ENCODE peak calls at places on chromosomes 7 and 10, in eight cellular contexts. One of them, this sample, is unnamed.

GRCh38 chr7:157517782-157518513 is 181.1 kb downstream of the DNAJB6 start:
- DNase-seq in ovary: no peak
- DNase-seq in AG10803: no peak
- DNase-seq in IMR-90: no peak
- DNase-seq in lower leg skin: no peak
- DNase-seq in kidney epithelial cell: no peak
- DNase-seq in HFF-Myc: no peak
- DNase-seq in colonic mucosa: no peak
- DNase-seq in this sample: no peak

GRCh38 chr7:82396343-82396742 is 47.2 kb downstream of the CACNA2D1 start:
- DNase-seq in ovary: no peak
- DNase-seq in AG10803: no peak
- DNase-seq in IMR-90: no peak
- DNase-seq in lower leg skin: no peak
- DNase-seq in kidney epithelial cell: no peak
- DNase-seq in HFF-Myc: no peak
- DNase-seq in colonic mucosa: no peak
- DNase-seq in this sample: no peak

GRCh38 chr10:36534471-36535002 is 590.9 kb upstream of the ANKRD30A start:
- DNase-seq in ovary: no peak
- DNase-seq in AG10803: peak
- DNase-seq in IMR-90: peak
- DNase-seq in lower leg skin: no peak
- DNase-seq in kidney epithelial cell: peak
- DNase-seq in HFF-Myc: peak
- DNase-seq in colonic mucosa: no peak
- DNase-seq in this sample: peak

GRCh38 chr7:16359201-16359600 is 62.1 kb downstream of the CRPPA start:
- DNase-seq in ovary: no peak
- DNase-seq in AG10803: no peak
- DNase-seq in IMR-90: no peak
- DNase-seq in lower leg skin: no peak
- DNase-seq in kidney epithelial cell: no peak
- DNase-seq in HFF-Myc: no peak
- DNase-seq in colonic mucosa: no peak
- DNase-seq in this sample: no peak

GRCh38 chr10:97075421-97075820 is 110.3 kb downstream of the SLIT1 start:
- DNase-seq in ovary: no peak
- DNase-seq in AG10803: no peak
- DNase-seq in IMR-90: no peak
- DNase-seq in lower leg skin: no peak
- DNase-seq in kidney epithelial cell: no peak
- DNase-seq in HFF-Myc: no peak
- DNase-seq in colonic mucosa: no peak
- DNase-seq in this sample: no peak

GRCh38 chr7:155288055-155288454 is 9.6 kb upstream of the INSIG1 start:
- DNase-seq in ovary: no peak
- DNase-seq in AG10803: no peak
- DNase-seq in IMR-90: no peak
- DNase-seq in lower leg skin: no peak
- DNase-seq in kidney epithelial cell: no peak
- DNase-seq in HFF-Myc: no peak
- DNase-seq in colonic mucosa: no peak
- DNase-seq in this sample: no peak

GRCh38 chr7:139720186-139720585 is 57.6 kb downstream of the HIPK2 start:
- DNase-seq in ovary: no peak
- DNase-seq in AG10803: no peak
- DNase-seq in IMR-90: no peak
- DNase-seq in lower leg skin: no peak
- DNase-seq in kidney epithelial cell: no peak
- DNase-seq in HFF-Myc: no peak
- DNase-seq in colonic mucosa: no peak
- DNase-seq in this sample: no peak

GRCh38 chr7:37671871-37672270 is 11.7 kb upstream of the GPR141 start:
- DNase-seq in ovary: no peak
- DNase-seq in AG10803: no peak
- DNase-seq in IMR-90: no peak
- DNase-seq in lower leg skin: no peak
- DNase-seq in kidney epithelial cell: no peak
- DNase-seq in HFF-Myc: no peak
- DNase-seq in colonic mucosa: no peak
- DNase-seq in this sample: no peak

GRCh38 chr7:69591805-69592204 is 6.5 kb upstream of the AUTS2 start:
- DNase-seq in ovary: no peak
- DNase-seq in AG10803: no peak
- DNase-seq in IMR-90: no peak
- DNase-seq in lower leg skin: no peak
- DNase-seq in kidney epithelial cell: no peak
- DNase-seq in HFF-Myc: no peak
- DNase-seq in colonic mucosa: no peak
- DNase-seq in this sample: no peak

GRCh38 chr7:22700559-22701002 is 26.4 kb upstream of the IL6 start:
- DNase-seq in ovary: no peak
- DNase-seq in AG10803: peak
- DNase-seq in IMR-90: peak
- DNase-seq in lower leg skin: no peak
- DNase-seq in kidney epithelial cell: no peak
- DNase-seq in HFF-Myc: no peak
- DNase-seq in colonic mucosa: no peak
- DNase-seq in this sample: peak

DNA sequence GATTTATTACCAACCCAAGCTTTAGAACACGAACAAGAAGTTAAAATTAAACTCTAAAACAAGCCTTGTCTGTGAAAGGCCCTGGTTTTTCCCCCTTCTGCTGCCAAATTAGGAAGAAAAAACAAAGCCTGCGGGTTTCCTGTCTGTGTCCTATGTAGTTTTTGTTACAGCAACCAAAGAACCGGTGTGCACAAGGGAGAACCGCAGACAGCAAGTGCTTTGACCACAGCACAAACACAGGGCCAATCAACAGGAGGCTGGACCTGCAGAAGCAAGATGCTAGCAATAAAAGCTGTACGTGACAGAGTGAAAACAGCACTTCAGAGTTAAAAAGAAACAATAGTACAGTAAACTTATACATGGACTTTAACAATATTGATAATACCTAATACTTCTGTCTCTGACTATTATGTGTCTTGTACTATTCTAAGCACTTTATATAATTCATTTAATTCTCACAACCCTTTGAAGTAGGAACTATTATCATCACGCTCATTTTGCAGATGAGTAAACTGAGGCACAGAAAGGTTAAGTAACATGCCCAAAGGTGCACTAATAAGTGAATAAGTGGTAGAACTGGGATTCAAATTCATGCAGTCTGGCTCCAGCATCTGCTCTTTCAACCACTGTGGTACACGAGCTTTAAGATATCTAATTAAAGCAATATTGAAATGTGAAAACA is 66.0 kb downstream of the STK17A start:
- DNase-seq in ovary: no peak
- DNase-seq in AG10803: peak
- DNase-seq in IMR-90: peak
- DNase-seq in lower leg skin: no peak
- DNase-seq in kidney epithelial cell: peak
- DNase-seq in HFF-Myc: peak
- DNase-seq in colonic mucosa: peak
- DNase-seq in this sample: peak
- H3K4me3 ChIP-seq in ovary: no peak
- H3K4me3 ChIP-seq in AG10803: no peak
- H3K4me3 ChIP-seq in IMR-90: no peak
- H3K4me3 ChIP-seq in lower leg skin: no peak
- H3K4me3 ChIP-seq in kidney epithelial cell: no peak
- H3K4me3 ChIP-seq in HFF-Myc: no peak
- H3K4me3 ChIP-seq in colonic mucosa: no peak
- H3K4me3 ChIP-seq in this sample: no peak

GRCh38 chr10:31708513-31708912 is 220.1 kb downstream of the ARHGAP12 start:
- DNase-seq in ovary: no peak
- DNase-seq in AG10803: no peak
- DNase-seq in IMR-90: no peak
- DNase-seq in lower leg skin: no peak
- DNase-seq in kidney epithelial cell: no peak
- DNase-seq in HFF-Myc: no peak
- DNase-seq in colonic mucosa: no peak
- DNase-seq in this sample: no peak

GRCh38 chr10:31709501-31709900 is 219.1 kb downstream of the ARHGAP12 start:
- DNase-seq in ovary: no peak
- DNase-seq in AG10803: no peak
- DNase-seq in IMR-90: no peak
- DNase-seq in lower leg skin: no peak
- DNase-seq in kidney epithelial cell: no peak
- DNase-seq in HFF-Myc: no peak
- DNase-seq in colonic mucosa: no peak
- DNase-seq in this sample: peak

GRCh38 chr10:31706921-31707571 is 221.6 kb downstream of the ARHGAP12 start:
- DNase-seq in ovary: peak
- DNase-seq in AG10803: no peak
- DNase-seq in IMR-90: no peak
- DNase-seq in lower leg skin: no peak
- DNase-seq in kidney epithelial cell: no peak
- DNase-seq in HFF-Myc: no peak
- DNase-seq in colonic mucosa: no peak
- DNase-seq in this sample: no peak

GRCh38 chr10:31707578-31708411 is 220.8 kb downstream of the ARHGAP12 start:
- DNase-seq in ovary: peak
- DNase-seq in AG10803: peak
- DNase-seq in IMR-90: peak
- DNase-seq in lower leg skin: peak
- DNase-seq in kidney epithelial cell: peak
- DNase-seq in HFF-Myc: peak
- DNase-seq in colonic mucosa: peak
- DNase-seq in this sample: peak

GRCh38 chr10:31709028-31709427 is 219.6 kb downstream of the ARHGAP12 start:
- DNase-seq in ovary: no peak
- DNase-seq in AG10803: no peak
- DNase-seq in IMR-90: no peak
- DNase-seq in lower leg skin: no peak
- DNase-seq in kidney epithelial cell: no peak
- DNase-seq in HFF-Myc: no peak
- DNase-seq in colonic mucosa: no peak
- DNase-seq in this sample: no peak
- TF ChIP-seq CTCF in ovary: no peak
- TF ChIP-seq CTCF in AG10803: peak
- TF ChIP-seq CTCF in IMR-90: peak
- TF ChIP-seq CTCF in lower leg skin: no peak
- TF ChIP-seq CTCF in kidney epithelial cell: no peak
- TF ChIP-seq CTCF in HFF-Myc: no peak
- TF ChIP-seq CTCF in colonic mucosa: no peak
- TF ChIP-seq CTCF in this sample: peak

GRCh38 chr7:31696270-31696669 is 9.3 kb downstream of the PPP1R17 start:
- DNase-seq in ovary: no peak
- DNase-seq in AG10803: no peak
- DNase-seq in IMR-90: no peak
- DNase-seq in lower leg skin: no peak
- DNase-seq in kidney epithelial cell: no peak
- DNase-seq in HFF-Myc: no peak
- DNase-seq in colonic mucosa: no peak
- DNase-seq in this sample: no peak
- H3K4me3 ChIP-seq in ovary: no peak
- H3K4me3 ChIP-seq in AG10803: no peak
- H3K4me3 ChIP-seq in IMR-90: no peak
- H3K4me3 ChIP-seq in lower leg skin: no peak
- H3K4me3 ChIP-seq in kidney epithelial cell: no peak
- H3K4me3 ChIP-seq in HFF-Myc: no peak
- H3K4me3 ChIP-seq in colonic mucosa: no peak
- H3K4me3 ChIP-seq in this sample: no peak

DNA sequence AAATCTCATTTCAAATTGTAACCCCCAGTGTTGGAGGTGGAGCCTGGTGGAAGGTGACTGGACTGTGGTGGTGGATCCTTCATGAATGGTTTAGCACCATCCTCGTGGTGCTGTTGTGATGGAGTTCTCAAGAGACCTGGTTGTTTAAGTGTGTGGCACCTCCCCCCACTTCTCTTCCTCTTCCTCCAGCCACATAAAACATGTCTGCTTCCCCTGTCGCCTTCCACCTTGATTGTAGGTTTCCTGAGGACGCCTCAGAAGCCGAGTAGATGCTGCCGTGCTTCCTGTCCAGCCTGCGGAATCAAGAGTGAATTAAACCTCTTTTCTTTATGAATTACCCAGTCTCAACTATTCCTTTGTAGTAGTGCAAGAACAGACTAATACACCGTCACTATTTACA is 21.0 kb downstream of the GRB10 start:
- DNase-seq in ovary: no peak
- DNase-seq in AG10803: no peak
- DNase-seq in IMR-90: no peak
- DNase-seq in lower leg skin: no peak
- DNase-seq in kidney epithelial cell: no peak
- DNase-seq in HFF-Myc: no peak
- DNase-seq in colonic mucosa: no peak
- DNase-seq in this sample: no peak
- TF ChIP-seq CTCF in ovary: no peak
- TF ChIP-seq CTCF in AG10803: no peak
- TF ChIP-seq CTCF in IMR-90: no peak
- TF ChIP-seq CTCF in lower leg skin: no peak
- TF ChIP-seq CTCF in kidney epithelial cell: no peak
- TF ChIP-seq CTCF in HFF-Myc: no peak
- TF ChIP-seq CTCF in colonic mucosa: no peak
- TF ChIP-seq CTCF in this sample: no peak

DNA sequence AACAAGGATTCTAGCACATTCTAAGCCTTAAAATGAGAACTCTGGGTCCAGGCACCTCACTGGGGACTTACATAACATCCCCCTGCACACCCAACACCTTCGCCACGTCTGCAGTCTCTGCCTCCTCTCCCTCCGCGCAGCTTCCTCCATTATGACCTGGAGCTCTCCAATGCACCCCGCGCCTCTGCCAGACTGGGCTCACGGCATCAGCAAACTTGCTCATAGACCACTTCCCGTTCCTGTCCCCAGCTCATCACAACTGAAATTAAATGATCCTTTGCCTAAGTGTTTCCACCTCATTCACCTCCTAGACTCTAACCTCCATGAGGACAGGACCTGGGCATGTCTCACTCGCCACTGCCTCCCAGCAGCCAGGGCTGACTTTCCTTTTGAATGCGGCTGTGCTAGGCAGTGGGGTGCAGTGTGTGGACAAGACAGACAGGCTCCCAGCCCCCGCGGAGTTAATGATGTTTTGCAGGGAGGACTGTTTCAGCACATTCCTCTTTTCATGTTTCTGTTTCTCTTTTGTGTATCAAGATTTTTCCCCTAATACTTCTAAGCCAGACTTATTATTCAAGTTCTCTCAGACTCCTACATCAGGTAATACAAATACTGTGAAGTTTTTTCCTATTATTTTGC is 18.8 kb downstream of the CHST15 start:
- DNase-seq in ovary: no peak
- DNase-seq in AG10803: no peak
- DNase-seq in IMR-90: no peak
- DNase-seq in lower leg skin: no peak
- DNase-seq in kidney epithelial cell: no peak
- DNase-seq in HFF-Myc: no peak
- DNase-seq in colonic mucosa: no peak
- DNase-seq in this sample: no peak
- H3K4me3 ChIP-seq in ovary: no peak
- H3K4me3 ChIP-seq in AG10803: no peak
- H3K4me3 ChIP-seq in IMR-90: no peak
- H3K4me3 ChIP-seq in lower leg skin: no peak
- H3K4me3 ChIP-seq in kidney epithelial cell: no peak
- H3K4me3 ChIP-seq in HFF-Myc: no peak
- H3K4me3 ChIP-seq in colonic mucosa: no peak
- H3K4me3 ChIP-seq in this sample: no peak

This sample was measured in foreskin fibroblast.